ENCODE peak calls at places on chromosomes 12 and 14, in four cellular contexts. L, X, Y and D are unnamed samples.

GRCh38 chr12:92603741-92604432 is 98.9 kb upstream of the PLEKHG7 start:
- DNase-seq in L (no peak), Y (no peak), X (peak), D (no peak)

GRCh38 chr14:42214981-42215491 is 608.4 kb downstream of the LRFN5 start:
- DNase-seq in X (peak), L (peak), Y (no peak), D (no peak)

GRCh38 chr12:107349008-107349747 is 255.8 kb upstream of the CRY1 start:
- DNase-seq in Y (no peak), L (peak), X (peak), D (no peak)

GRCh38 chr12:22334696-22335290 is at the start of gene ST8SIA1:
- DNase-seq in L (no peak), Y (peak), X (no peak), D (peak)

GRCh38 chr12:114726092-114726710 is 42.2 kb upstream of the TBX3 start:
- DNase-seq in L (no peak), X (no peak), Y (no peak), D (no peak)

GRCh38 chr14:102362084-102362483 is 606 bp downstream of the CINP start:
- DNase-seq in X (no peak), L (no peak), Y (no peak), D (no peak)

GRCh38 chr14:77158175-77158908 is 16.8 kb upstream of the ZDHHC22 start:
- DNase-seq in L (peak), Y (peak), X (peak), D (no peak)

GRCh38 chr12:25845415-25845814 is 113.1 kb upstream of the RASSF8 start:
- DNase-seq in Y (no peak), X (no peak), L (no peak), D (no peak)

GRCh38 chr14:69483765-69484443 is 624 bp upstream of the PLEKHD1 start:
- DNase-seq in Y (peak), L (no peak), X (peak), D (peak)

GRCh38 chr12:77299910-77300772 is 234.8 kb upstream of the E2F7 start:
- DNase-seq in X (peak), L (peak), Y (no peak), D (no peak)

GRCh38 chr14:100476012-100476822 is 111.0 kb downstream of the BEGAIN start:
- DNase-seq in X (peak), Y (no peak), L (no peak), D (no peak)

GRCh38 chr14:52950898-52951729 is at the start of gene FERMT2:
- DNase-seq in X (peak), L (peak), Y (peak), D (peak)

GRCh38 chr12:122865268-122866231 is 30.3 kb downstream of the HIP1R start:
- DNase-seq in L (peak), X (peak), Y (no peak), D (no peak)

GRCh38 chr12:42590324-42590934 is 883 bp upstream of the PRICKLE1 start:
- DNase-seq in L (peak), X (peak), Y (peak), D (peak)

GRCh38 chr12:120849765-120850164 is 54.4 kb downstream of the SPPL3 start:
- DNase-seq in X (peak), Y (no peak), L (peak), D (no peak)

GRCh38 chr12:105523164-105524057 is 192.9 kb downstream of the C12orf75 start:
- DNase-seq in Y (peak), X (no peak), L (peak), D (peak)

GRCh38 chr12:74317078-74317581 is 220.5 kb upstream of the ATXN7L3B start:
- DNase-seq in Y (peak), L (peak), X (peak), D (peak)

GRCh38 chr12:76520348-76520747 is 39.2 kb downstream of the OSBPL8 start:
- DNase-seq in X (no peak), Y (no peak), L (peak), D (no peak)

GRCh38 chr12:38782393-38782792 is 123.0 kb downstream of the CPNE8 start:
- DNase-seq in X (no peak), Y (no peak), L (no peak), D (no peak)

GRCh38 chr12:65597527-65597926 is 226.8 kb upstream of the HMGA2 start:
- DNase-seq in X (no peak), Y (no peak), L (no peak), D (no peak)

GRCh38 chr12:91264178-91264577 is 81.6 kb upstream of the DCN start:
- DNase-seq in Y (no peak), X (no peak), L (no peak), D (no peak)

GRCh38 chr14:72611506-72611905 is 282.4 kb downstream of the DPF3 start:
- DNase-seq in L (no peak), Y (no peak), X (no peak), D (no peak)

GRCh38 chr12:65811968-65812700 is 12.1 kb upstream of the HMGA2 start:
- DNase-seq in L (peak), X (no peak), Y (no peak), D (no peak)

GRCh38 chr12:124477109-124477915 is 90.1 kb downstream of the NCOR2 start:
- DNase-seq in X (no peak), Y (no peak), L (no peak), D (no peak)

GRCh38 chr12:16564675-16565074 is 41.3 kb downstream of the LMO3 start:
- DNase-seq in L (no peak), X (no peak), Y (no peak), D (no peak)

GRCh38 chr12:20264608-20265114 is 103.7 kb upstream of the PDE3A start:
- DNase-seq in L (no peak), Y (no peak), X (peak), D (no peak)

GRCh38 chr14:104925214-104925899 is 678 bp downstream of the PLD4 start:
- DNase-seq in Y (no peak), L (no peak), X (no peak), D (no peak)

GRCh38 chr14:49769171-49769570 is 1.2 kb downstream of the KLHDC2 start:
- DNase-seq in X (no peak), Y (no peak), L (no peak), D (no peak)

GRCh38 chr14:92254786-92255185 is 68.2 kb upstream of the SLC24A4 start:
- DNase-seq in L (peak), X (no peak), Y (peak), D (peak)

DNA sequence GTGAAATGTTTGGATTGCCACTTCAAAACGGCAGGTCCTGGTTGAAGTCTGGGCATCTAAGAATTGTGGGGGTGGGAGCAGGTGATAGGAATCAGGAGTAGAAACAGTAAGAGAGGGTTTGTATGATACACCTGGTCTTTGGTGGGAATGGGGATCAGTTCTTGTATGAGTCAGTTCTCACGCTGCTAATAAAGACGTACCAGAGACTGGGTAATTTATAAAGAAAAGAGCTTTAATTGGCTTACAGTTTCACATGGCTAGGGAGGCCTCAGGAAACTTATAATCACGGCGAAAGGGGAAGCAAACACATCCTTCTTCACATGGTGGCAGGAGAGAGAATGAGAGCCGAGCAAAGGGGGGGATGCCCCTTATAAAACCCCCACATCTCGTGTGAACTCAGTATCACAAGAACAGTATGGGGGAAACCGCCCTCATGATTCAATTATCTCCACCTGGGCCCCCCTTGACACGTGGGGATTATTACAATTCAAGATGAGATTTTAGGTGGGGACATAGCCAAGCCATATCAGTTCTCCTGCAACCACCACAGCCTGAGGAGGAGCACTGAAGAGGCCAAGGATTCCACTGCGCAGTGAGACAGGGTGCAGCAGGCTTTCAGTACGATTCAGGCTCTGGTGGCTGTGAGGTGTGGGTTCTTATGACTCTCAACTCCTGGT is 52.1 kb downstream of the DRAM1 start:
- DNase-seq in Y (no peak), L (no peak), X (no peak), D (no peak)
- H3K4me3 ChIP-seq in Y (no peak), L (no peak), X (no peak), D (no peak)

GRCh38 chr12:4243098-4243795 is 30.3 kb upstream of the CCND2 start:
- DNase-seq in X (no peak), L (no peak), Y (no peak), D (no peak)

GRCh38 chr12:4241592-4241991 is 32.0 kb upstream of the CCND2 start:
- DNase-seq in L (no peak), Y (no peak), X (no peak), D (no peak)

GRCh38 chr12:4242595-4242994 is 31.0 kb upstream of the CCND2 start:
- DNase-seq in L (no peak), X (no peak), Y (no peak), D (no peak)

GRCh38 chr12:4238577-4238976 is 35.0 kb upstream of the CCND2 start:
- DNase-seq in X (no peak), L (no peak), Y (no peak), D (no peak)

DNA sequence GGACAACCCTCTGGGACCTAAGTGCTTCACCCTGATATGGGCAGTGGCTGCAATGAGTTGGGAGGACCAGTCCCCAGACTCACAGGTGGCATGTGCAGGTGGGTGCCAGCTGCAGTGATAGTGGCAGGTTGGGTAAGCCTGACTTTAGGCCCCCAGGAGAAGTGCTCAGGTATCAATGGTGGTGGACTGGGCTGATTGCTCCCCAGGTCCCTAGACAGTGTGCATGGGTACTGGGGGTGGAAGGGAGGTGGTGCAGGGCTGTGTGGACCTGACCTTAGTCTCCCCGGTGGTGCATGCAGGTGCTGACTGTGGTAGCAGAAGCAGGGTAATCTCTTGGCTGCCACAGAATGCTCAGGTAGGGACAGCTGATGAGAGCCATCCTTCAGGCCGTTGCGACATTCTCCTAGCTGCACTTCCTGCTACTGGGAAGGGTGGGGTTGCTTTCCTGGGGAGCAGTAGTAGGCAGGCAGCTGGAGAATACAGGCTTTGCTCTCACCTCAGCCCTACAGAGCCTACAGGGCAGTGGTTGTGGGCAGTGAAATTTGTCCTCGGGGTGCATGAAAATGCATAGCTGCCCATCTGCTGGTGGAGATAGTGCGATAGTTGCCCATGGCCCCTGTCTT is 33.3 kb upstream of the CCND2 start:
- DNase-seq in L (no peak), Y (no peak), X (no peak), D (no peak)
- H3K4me3 ChIP-seq in L (no peak), Y (no peak), X (no peak), D (no peak)

GRCh38 chr14:93329965-93330608 is 2.7 kb downstream of the BTBD7 start:
- DNase-seq in Y (no peak), L (peak), X (peak), D (no peak)

GRCh38 chr14:93328546-93328945 is 4.3 kb downstream of the BTBD7 start:
- DNase-seq in X (no peak), L (no peak), Y (no peak), D (no peak)

GRCh38 chr14:93331375-93332031 is 1.3 kb downstream of the BTBD7 start:
- DNase-seq in Y (peak), X (no peak), L (peak), D (no peak)

GRCh38 chr14:93332032-93332852 is 594 bp downstream of the BTBD7 start:
- DNase-seq in Y (peak), X (peak), L (peak), D (peak)

DNA sequence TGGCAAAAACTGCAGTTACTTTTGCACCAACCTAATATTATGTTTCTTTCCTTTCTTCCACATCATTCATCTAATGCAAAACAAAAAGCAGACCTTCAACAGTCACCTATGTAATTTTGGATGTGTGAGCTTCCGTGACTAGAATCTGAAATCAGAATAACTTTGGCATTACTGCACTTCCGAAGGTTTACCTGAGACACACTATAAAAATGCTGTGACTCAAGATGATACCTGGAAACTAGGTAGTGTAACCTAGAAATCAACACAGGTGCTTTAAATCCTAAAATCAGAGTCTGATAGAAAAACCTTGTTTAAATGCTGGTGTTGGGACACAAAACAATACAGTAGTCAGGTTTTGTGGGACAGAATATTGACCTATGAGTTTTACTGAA is 2.2 kb downstream of the BTBD7 start:
- DNase-seq in L (no peak), Y (no peak), X (no peak), D (no peak)
- H3K4me3 ChIP-seq in L (no peak), Y (peak), X (no peak), D (no peak)

DNA sequence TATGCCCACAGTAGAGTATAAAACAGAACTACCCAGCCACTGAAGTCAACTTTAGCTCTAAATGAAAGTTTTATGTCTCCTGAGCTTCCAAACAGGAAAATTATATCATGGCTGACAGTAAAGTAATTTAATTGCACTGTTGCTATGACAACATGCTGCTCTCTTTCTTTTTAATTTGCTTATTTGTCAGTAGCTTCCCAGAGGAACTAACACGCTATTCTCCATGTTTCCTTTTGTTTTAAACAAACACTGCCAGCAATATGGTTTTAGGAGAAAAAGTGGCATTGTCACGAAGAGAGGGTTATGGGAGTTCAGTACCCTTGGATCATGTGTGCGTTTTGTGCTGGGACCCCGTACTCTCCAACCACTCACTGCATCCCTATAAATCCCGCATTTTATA is 1.9 kb downstream of the FOXN3 start:
- DNase-seq in Y (no peak), L (peak), X (no peak), D (no peak)
- H3K4me3 ChIP-seq in Y (peak), L (no peak), X (peak), D (peak)

DNA sequence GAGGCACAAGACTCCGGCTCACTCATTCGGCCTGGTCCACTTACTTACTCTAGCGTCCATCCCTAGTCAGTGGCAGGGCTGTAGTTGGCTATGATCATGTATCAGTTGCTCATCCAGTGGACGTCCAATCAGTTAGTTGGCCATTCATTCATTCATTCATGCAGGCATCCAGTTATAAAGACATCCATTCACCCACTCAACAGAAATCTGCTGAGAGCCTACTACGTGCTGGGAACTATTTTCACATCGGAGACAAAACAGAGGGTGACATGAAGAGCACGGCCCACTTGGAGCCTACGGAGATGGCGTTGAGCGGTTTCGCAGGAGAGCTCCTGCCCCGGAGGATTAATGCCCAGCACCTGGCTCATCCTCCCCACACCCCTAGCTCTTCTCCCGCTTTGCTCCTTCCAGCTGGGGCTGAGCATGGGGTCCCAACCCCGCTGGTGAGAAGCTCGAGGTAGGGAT is 49.7 kb downstream of the SNAPC1 start:
- DNase-seq in L (no peak), Y (no peak), X (no peak), D (no peak)
- H3K4me3 ChIP-seq in L (no peak), Y (peak), X (peak), D (no peak)

DNA sequence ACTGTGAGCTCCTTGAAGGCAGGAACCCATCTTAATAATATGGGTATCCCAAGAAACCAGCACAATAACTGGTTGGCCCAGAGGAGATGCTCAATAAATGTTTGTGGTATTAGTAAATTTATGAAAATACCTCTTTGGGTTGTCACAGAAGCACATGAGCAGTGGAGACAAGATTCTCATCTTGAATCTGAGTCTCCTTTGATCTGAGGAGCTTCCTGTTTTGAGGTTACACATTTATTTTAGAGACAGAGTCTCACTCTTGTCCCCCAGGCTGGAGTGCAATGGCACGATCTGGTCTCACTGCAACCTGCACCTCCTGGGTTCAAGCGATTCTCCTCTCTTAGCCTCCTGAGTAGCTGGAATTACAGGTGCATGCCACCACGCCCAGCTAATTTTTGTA is 247.4 kb downstream of the NRXN3 start:
- DNase-seq in Y (no peak), X (no peak), L (no peak), D (no peak)
- H3K4me3 ChIP-seq in Y (no peak), X (no peak), L (no peak), D (no peak)

DNA sequence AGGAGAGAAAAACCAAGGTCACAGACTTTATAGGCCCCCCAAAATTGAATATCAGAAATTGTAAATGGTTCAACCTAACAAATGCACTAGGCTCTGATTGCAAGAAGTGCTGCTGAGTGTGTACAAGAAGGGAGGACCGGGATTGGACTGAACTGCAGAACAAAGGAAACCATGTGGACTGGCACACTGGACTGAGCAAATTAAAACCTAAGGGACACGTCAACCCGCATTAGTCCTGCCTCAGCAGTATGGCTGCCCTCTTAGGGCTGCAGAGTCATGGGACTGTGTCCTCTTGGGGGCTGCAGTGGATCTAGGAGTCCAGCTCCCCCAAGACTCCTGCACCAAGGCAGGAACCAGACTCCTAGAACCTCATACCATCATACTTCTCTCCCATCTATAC is 872 bp upstream of the CISTR start:
- DNase-seq in Y (no peak), L (no peak), X (no peak), D (no peak)
- H3K4me3 ChIP-seq in Y (no peak), L (no peak), X (no peak), D (no peak)

DNA sequence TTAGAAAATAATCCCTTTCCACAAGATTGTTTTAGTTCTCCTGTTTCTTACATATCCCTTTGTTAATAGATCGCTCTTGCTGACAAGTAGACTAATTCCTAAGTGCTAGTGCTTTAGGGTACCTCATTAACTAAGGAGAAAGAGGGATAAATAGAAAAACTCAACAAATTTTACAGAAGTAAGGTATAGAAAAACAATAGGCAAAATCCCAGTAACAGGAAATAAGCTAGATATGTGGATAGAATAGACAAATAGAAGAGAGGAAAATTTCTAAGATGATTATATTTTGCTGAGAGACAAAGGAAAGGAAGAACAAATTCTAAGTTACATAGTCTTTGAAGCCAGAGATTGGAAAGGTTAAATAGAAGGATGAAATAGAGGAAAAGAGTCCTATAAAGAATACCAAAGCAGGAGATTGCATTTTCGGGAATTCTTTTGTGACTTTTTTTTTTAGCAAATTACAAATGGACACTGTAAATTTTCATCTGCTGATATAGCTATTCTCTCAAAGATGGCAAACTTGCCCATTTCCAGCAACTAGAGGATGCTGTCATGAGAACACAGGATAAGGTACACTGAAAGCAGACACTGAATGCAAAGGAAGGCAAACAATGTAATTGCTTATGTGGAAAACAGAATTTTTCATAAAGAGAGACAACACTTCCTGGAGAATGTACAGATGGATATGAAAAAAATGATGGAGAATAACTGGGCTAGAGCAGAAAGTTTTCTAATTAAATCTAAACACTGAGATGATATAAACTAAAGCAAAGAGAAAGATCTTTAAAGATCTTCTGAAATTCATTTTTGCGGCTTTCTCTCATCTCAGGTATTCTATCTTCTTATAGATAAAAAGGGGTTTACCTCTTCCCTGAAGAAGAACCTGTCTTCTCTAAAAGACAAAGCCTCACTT is 765 bp downstream of the CD69 start:
- DNase-seq in L (no peak), Y (no peak), X (no peak), D (no peak)
- H3K4me3 ChIP-seq in L (no peak), Y (no peak), X (no peak), D (no peak)